ENCODE peak calls at places on chromosomes 2 and 18, in nine cellular contexts. One of them, this sample, is unnamed.

GRCh38 chr2:169716229-169716886 is 17.3 kb upstream of the KLHL23 start:
- DNase-seq in NCI-H2107: no peak
- DNase-seq in CD4-positive, alpha-beta T cell: no peak
- DNase-seq in germinal center: no peak
- DNase-seq in NCI-H524: peak; percentile 66
- DNase-seq in fibroblast of the conjunctiva: peak; percentile 76
- DNase-seq in MCF 10A: no peak
- DNase-seq in stimulated activated CD4-positive, alpha-beta T cell treated with anti-CD3 and anti-CD28 coated beads, Interleukin-4, amount 100 ng/mL, for 4 hours: no peak
- DNase-seq in amygdala: no peak
- DNase-seq in this sample: no peak

GRCh38 chr2:64485961-64486360 is 32.0 kb downstream of the LGALSL start:
- DNase-seq in CD4-positive, alpha-beta T cell: no peak
- DNase-seq in amygdala: no peak
- DNase-seq in NCI-H524: no peak
- DNase-seq in NCI-H2107: no peak
- DNase-seq in stimulated activated CD4-positive, alpha-beta T cell treated with anti-CD3 and anti-CD28 coated beads, Interleukin-4, amount 100 ng/mL, for 4 hours: no peak
- DNase-seq in MCF 10A: peak; percentile 72
- DNase-seq in germinal center: no peak
- DNase-seq in fibroblast of the conjunctiva: peak; percentile 27
- DNase-seq in this sample: no peak

GRCh38 chr2:150916997-150917396 is 344.7 kb downstream of the RBM43 start:
- DNase-seq in amygdala: no peak
- DNase-seq in MCF 10A: no peak
- DNase-seq in NCI-H2107: no peak
- DNase-seq in germinal center: no peak
- DNase-seq in stimulated activated CD4-positive, alpha-beta T cell treated with anti-CD3 and anti-CD28 coated beads, Interleukin-4, amount 100 ng/mL, for 4 hours: no peak
- DNase-seq in CD4-positive, alpha-beta T cell: no peak
- DNase-seq in NCI-H524: no peak
- DNase-seq in fibroblast of the conjunctiva: no peak
- DNase-seq in this sample: no peak

GRCh38 chr2:222689322-222689721 is 17.9 kb downstream of the MOGAT1 start:
- DNase-seq in NCI-H524: no peak
- DNase-seq in NCI-H2107: no peak
- DNase-seq in stimulated activated CD4-positive, alpha-beta T cell treated with anti-CD3 and anti-CD28 coated beads, Interleukin-4, amount 100 ng/mL, for 4 hours: no peak
- DNase-seq in amygdala: no peak
- DNase-seq in germinal center: no peak
- DNase-seq in CD4-positive, alpha-beta T cell: no peak
- DNase-seq in MCF 10A: no peak
- DNase-seq in fibroblast of the conjunctiva: no peak
- DNase-seq in this sample: no peak

GRCh38 chr2:45889620-45890019 is 238.1 kb downstream of the PRKCE start:
- DNase-seq in stimulated activated CD4-positive, alpha-beta T cell treated with anti-CD3 and anti-CD28 coated beads, Interleukin-4, amount 100 ng/mL, for 4 hours: no peak
- DNase-seq in amygdala: no peak
- DNase-seq in MCF 10A: no peak
- DNase-seq in fibroblast of the conjunctiva: no peak
- DNase-seq in NCI-H2107: no peak
- DNase-seq in germinal center: no peak
- DNase-seq in CD4-positive, alpha-beta T cell: no peak
- DNase-seq in NCI-H524: no peak
- DNase-seq in this sample: no peak

GRCh38 chr2:235563056-235563777 is 69.4 kb downstream of the AGAP1 start:
- DNase-seq in NCI-H524: no peak
- DNase-seq in germinal center: no peak
- DNase-seq in CD4-positive, alpha-beta T cell: no peak
- DNase-seq in stimulated activated CD4-positive, alpha-beta T cell treated with anti-CD3 and anti-CD28 coated beads, Interleukin-4, amount 100 ng/mL, for 4 hours: no peak
- DNase-seq in MCF 10A: no peak
- DNase-seq in NCI-H2107: no peak
- DNase-seq in amygdala: no peak
- DNase-seq in fibroblast of the conjunctiva: no peak
- DNase-seq in this sample: no peak

GRCh38 chr18:35457140-35457704 is 40.5 kb downstream of the INO80C start:
- DNase-seq in amygdala: no peak
- DNase-seq in CD4-positive, alpha-beta T cell: no peak
- DNase-seq in stimulated activated CD4-positive, alpha-beta T cell treated with anti-CD3 and anti-CD28 coated beads, Interleukin-4, amount 100 ng/mL, for 4 hours: no peak
- DNase-seq in MCF 10A: peak; percentile 87
- DNase-seq in germinal center: no peak
- DNase-seq in fibroblast of the conjunctiva: no peak
- DNase-seq in NCI-H524: no peak
- DNase-seq in NCI-H2107: no peak
- DNase-seq in this sample: no peak

GRCh38 chr2:545711-546650 is 131.2 kb downstream of the TMEM18 start:
- DNase-seq in MCF 10A: no peak
- DNase-seq in stimulated activated CD4-positive, alpha-beta T cell treated with anti-CD3 and anti-CD28 coated beads, Interleukin-4, amount 100 ng/mL, for 4 hours: no peak
- DNase-seq in CD4-positive, alpha-beta T cell: no peak
- DNase-seq in NCI-H524: no peak
- DNase-seq in fibroblast of the conjunctiva: no peak
- DNase-seq in NCI-H2107: no peak
- DNase-seq in amygdala: peak; percentile 5
- DNase-seq in germinal center: no peak
- DNase-seq in this sample: no peak

GRCh38 chr2:56981554-56981953 is 797.8 kb downstream of the CCDC85A start:
- DNase-seq in fibroblast of the conjunctiva: no peak
- DNase-seq in stimulated activated CD4-positive, alpha-beta T cell treated with anti-CD3 and anti-CD28 coated beads, Interleukin-4, amount 100 ng/mL, for 4 hours: no peak
- DNase-seq in NCI-H524: no peak
- DNase-seq in NCI-H2107: no peak
- DNase-seq in CD4-positive, alpha-beta T cell: no peak
- DNase-seq in amygdala: no peak
- DNase-seq in MCF 10A: no peak
- DNase-seq in germinal center: no peak
- DNase-seq in this sample: no peak

GRCh38 chr2:12196495-12196894 is 450.1 kb downstream of the LPIN1 start:
- DNase-seq in NCI-H524: no peak
- DNase-seq in stimulated activated CD4-positive, alpha-beta T cell treated with anti-CD3 and anti-CD28 coated beads, Interleukin-4, amount 100 ng/mL, for 4 hours: no peak
- DNase-seq in fibroblast of the conjunctiva: no peak
- DNase-seq in NCI-H2107: no peak
- DNase-seq in germinal center: no peak
- DNase-seq in amygdala: no peak
- DNase-seq in CD4-positive, alpha-beta T cell: no peak
- DNase-seq in MCF 10A: no peak
- DNase-seq in this sample: no peak

This sample was measured in NCI-H1436.